ENCODE peak calls at places on chromosomes 13 and 19, in eight cellular contexts. G is stimulated activated CD4-positive, alpha-beta T cell treated with anti-CD3 and anti-CD28 coated beads, TNF-alpha, amount 100 ng/mL, for 48 hours; P is COR-L47; K is naive B cell; B is NCI-H1092; A is HTR-8/SVneo; Y is fibroblast of the conjunctiva; I is CD4-positive, CD25-positive, alpha-beta regulatory T cell. D is an unnamed sample.

GRCh38 chr13:46659413-46660065 is 106.6 kb downstream of the LRCH1 start:
- DNase-seq in B (no peak), P (no peak), K (no peak), Y (no peak), A (no peak), G (no peak), I (no peak), D (no peak)

GRCh38 chr13:27496851-27497250 is 46.5 kb upstream of the MTIF3 start:
- DNase-seq in P (peak; percentile 8), A (no peak), B (no peak), K (no peak), Y (no peak), I (no peak), G (no peak), D (no peak)

GRCh38 chr13:104592127-104592526 is 1525.9 kb upstream of the SLC10A2 start:
- DNase-seq in I (no peak), Y (no peak), B (no peak), K (no peak), A (peak; percentile 6), G (no peak), P (no peak), D (no peak)

GRCh38 chr13:48223016-48223385 is 10.0 kb upstream of the ITM2B start:
- DNase-seq in A (no peak), I (no peak), P (no peak), Y (no peak), G (no peak), B (no peak), K (no peak), D (no peak)

GRCh38 chr13:76709851-76710250 is 176.4 kb downstream of the KCTD12 start:
- DNase-seq in P (no peak), A (no peak), B (no peak), I (no peak), Y (no peak), G (no peak), K (no peak), D (no peak)

GRCh38 chr13:103098535-103098934 is 32.3 kb upstream of the SLC10A2 start:
- DNase-seq in P (no peak), I (no peak), B (no peak), Y (no peak), K (no peak), A (no peak), G (no peak), D (no peak)

GRCh38 chr19:15998166-15998565 is 49.4 kb downstream of the OR10H4 start:
- DNase-seq in G (no peak), I (no peak), Y (no peak), B (no peak), K (no peak), A (no peak), P (no peak), D (no peak)

GRCh38 chr19:17522988-17523872 is 11.8 kb downstream of the PGLS start:
- DNase-seq in B (no peak), I (peak; percentile 83), Y (no peak), K (peak; percentile 93), P (no peak), G (peak; percentile 36), A (no peak), D (peak; percentile 84)

GRCh38 chr19:3365447-3366103 is 808 bp upstream of the NFIC start:
- DNase-seq in G (no peak), Y (no peak), A (peak; percentile 54), B (no peak), I (no peak), K (no peak), P (no peak), D (no peak)

GRCh38 chr19:43476606-43477005 is 11.2 kb upstream of the LYPD3 start:
- DNase-seq in G (no peak), B (no peak), K (no peak), A (no peak), P (no peak), Y (no peak), I (no peak), D (no peak)

GRCh38 chr19:17766543-17767131 is 15.4 kb downstream of the FCHO1 start:
- DNase-seq in Y (peak; percentile 75), G (no peak), K (peak; percentile 55), A (peak; percentile 93), I (no peak), B (peak; percentile 44), P (peak; percentile 84), D (no peak)

GRCh38 chr19:56765107-56765506 is 75.4 kb downstream of the PEG3 start:
- DNase-seq in P (no peak), Y (no peak), B (no peak), K (peak; percentile 24), I (peak; percentile 2), A (no peak), G (peak; percentile 1), D (no peak)

GRCh38 chr19:33640773-33641172 is 19.0 kb downstream of the CHST8 start:
- DNase-seq in P (no peak), G (no peak), I (no peak), A (no peak), B (no peak), Y (no peak), K (no peak), D (no peak)

GRCh38 chr13:30810261-30810701 is 74.9 kb downstream of the ALOX5AP start:
- DNase-seq in K (no peak), B (peak; percentile 42), G (no peak), I (no peak), P (peak; percentile 89), Y (no peak), A (no peak), D (no peak)

GRCh38 chr19:8138201-8138600 is 11.2 kb downstream of the FBN3 start:
- DNase-seq in B (no peak), K (no peak), I (no peak), P (no peak), G (no peak), Y (no peak), A (no peak), D (no peak)